ENCODE peak calls at places on chromosomes 7 and 10, in ten cellular contexts. One of them, this sample, is unnamed.
A peak's percentile ranks its signal among the peaks of the same experiment; 100 is the strongest.

GRCh38 chr10:34186013-34186412 is 629.1 kb downstream of the PARD3 start:
- DNase-seq in PC-3: no peak
- DNase-seq in CD8-positive, alpha-beta T cell: no peak
- DNase-seq in right lobe of liver: no peak
- DNase-seq in neural progenitor cell: no peak
- DNase-seq in lower lobe of right lung: no peak
- DNase-seq in dorsolateral prefrontal cortex: no peak
- DNase-seq in HepG2: peak; percentile 43
- DNase-seq in stomach: no peak
- DNase-seq in left ventricle myocardium inferior: no peak
- DNase-seq in this sample: no peak

GRCh38 chr7:120272261-120272895 is 597 bp upstream of the KCND2 start:
- DNase-seq in PC-3: peak; percentile 66
- DNase-seq in CD8-positive, alpha-beta T cell: no peak
- DNase-seq in right lobe of liver: no peak
- DNase-seq in neural progenitor cell: peak; percentile 81
- DNase-seq in lower lobe of right lung: no peak
- DNase-seq in dorsolateral prefrontal cortex: no peak
- DNase-seq in HepG2: peak; percentile 22
- DNase-seq in stomach: no peak
- DNase-seq in left ventricle myocardium inferior: no peak
- DNase-seq in this sample: no peak

GRCh38 chr7:86485842-86486241 is 157.9 kb upstream of the GRM3 start:
- DNase-seq in PC-3: no peak
- DNase-seq in CD8-positive, alpha-beta T cell: no peak
- DNase-seq in right lobe of liver: no peak
- DNase-seq in neural progenitor cell: peak; percentile 28
- DNase-seq in lower lobe of right lung: no peak
- DNase-seq in dorsolateral prefrontal cortex: no peak
- DNase-seq in HepG2: no peak
- DNase-seq in stomach: no peak
- DNase-seq in left ventricle myocardium inferior: no peak
- DNase-seq in this sample: no peak

GRCh38 chr7:5695709-5696345 is 85.6 kb downstream of the RNF216 start:
- DNase-seq in PC-3: no peak
- DNase-seq in CD8-positive, alpha-beta T cell: no peak
- DNase-seq in right lobe of liver: no peak
- DNase-seq in neural progenitor cell: no peak
- DNase-seq in lower lobe of right lung: no peak
- DNase-seq in dorsolateral prefrontal cortex: no peak
- DNase-seq in HepG2: no peak
- DNase-seq in stomach: no peak
- DNase-seq in left ventricle myocardium inferior: no peak
- DNase-seq in this sample: peak; percentile 82

GRCh38 chr7:35646289-35647033 is 48.5 kb downstream of the HERPUD2 start:
- DNase-seq in PC-3: no peak
- DNase-seq in CD8-positive, alpha-beta T cell: no peak
- DNase-seq in right lobe of liver: no peak
- DNase-seq in neural progenitor cell: peak; percentile 14
- DNase-seq in lower lobe of right lung: no peak
- DNase-seq in dorsolateral prefrontal cortex: no peak
- DNase-seq in HepG2: no peak
- DNase-seq in stomach: no peak
- DNase-seq in left ventricle myocardium inferior: no peak
- DNase-seq in this sample: no peak

GRCh38 chr10:101576229-101576863 is 11.7 kb downstream of the POLL start:
- DNase-seq in PC-3: peak; percentile 56
- DNase-seq in CD8-positive, alpha-beta T cell: no peak
- DNase-seq in right lobe of liver: no peak
- DNase-seq in neural progenitor cell: no peak
- DNase-seq in lower lobe of right lung: no peak
- DNase-seq in dorsolateral prefrontal cortex: no peak
- DNase-seq in HepG2: no peak
- DNase-seq in stomach: no peak
- DNase-seq in left ventricle myocardium inferior: no peak
- DNase-seq in this sample: no peak

GRCh38 chr10:87651801-87652200 is 7.9 kb upstream of the PAPSS2 start:
- DNase-seq in PC-3: no peak
- DNase-seq in CD8-positive, alpha-beta T cell: no peak
- DNase-seq in right lobe of liver: no peak
- DNase-seq in neural progenitor cell: peak; percentile 71
- DNase-seq in lower lobe of right lung: no peak
- DNase-seq in dorsolateral prefrontal cortex: no peak
- DNase-seq in HepG2: no peak
- DNase-seq in stomach: no peak
- DNase-seq in left ventricle myocardium inferior: no peak
- DNase-seq in this sample: no peak

GRCh38 chr7:113731571-113731970 is 187.2 kb downstream of the PPP1R3A start:
- DNase-seq in PC-3: no peak
- DNase-seq in CD8-positive, alpha-beta T cell: no peak
- DNase-seq in right lobe of liver: no peak
- DNase-seq in neural progenitor cell: no peak
- DNase-seq in lower lobe of right lung: no peak
- DNase-seq in dorsolateral prefrontal cortex: no peak
- DNase-seq in HepG2: no peak
- DNase-seq in stomach: no peak
- DNase-seq in left ventricle myocardium inferior: no peak
- DNase-seq in this sample: no peak

GRCh38 chr10:35508647-35509046 is 96.5 kb upstream of the GJD4 start:
- DNase-seq in PC-3: no peak
- DNase-seq in CD8-positive, alpha-beta T cell: no peak
- DNase-seq in right lobe of liver: no peak
- DNase-seq in neural progenitor cell: no peak
- DNase-seq in lower lobe of right lung: no peak
- DNase-seq in dorsolateral prefrontal cortex: no peak
- DNase-seq in HepG2: no peak
- DNase-seq in stomach: no peak
- DNase-seq in left ventricle myocardium inferior: no peak
- DNase-seq in this sample: no peak

GRCh38 chr7:70470751-70471150 is 661.2 kb upstream of the GALNT17 start:
- DNase-seq in PC-3: no peak
- DNase-seq in CD8-positive, alpha-beta T cell: no peak
- DNase-seq in right lobe of liver: no peak
- DNase-seq in neural progenitor cell: peak; percentile 16
- DNase-seq in lower lobe of right lung: no peak
- DNase-seq in dorsolateral prefrontal cortex: no peak
- DNase-seq in HepG2: no peak
- DNase-seq in stomach: no peak
- DNase-seq in left ventricle myocardium inferior: no peak
- DNase-seq in this sample: no peak

GRCh38 chr10:66940950-66941349 is 15.1 kb downstream of the LRRTM3 start:
- DNase-seq in PC-3: no peak
- DNase-seq in CD8-positive, alpha-beta T cell: no peak
- DNase-seq in right lobe of liver: no peak
- DNase-seq in neural progenitor cell: no peak
- DNase-seq in lower lobe of right lung: no peak
- DNase-seq in dorsolateral prefrontal cortex: no peak
- DNase-seq in HepG2: no peak
- DNase-seq in stomach: no peak
- DNase-seq in left ventricle myocardium inferior: no peak
- DNase-seq in this sample: no peak

GRCh38 chr7:30093351-30094019 is 41.3 kb upstream of the MTURN start:
- DNase-seq in PC-3: no peak
- DNase-seq in CD8-positive, alpha-beta T cell: no peak
- DNase-seq in right lobe of liver: no peak
- DNase-seq in neural progenitor cell: no peak
- DNase-seq in lower lobe of right lung: no peak
- DNase-seq in dorsolateral prefrontal cortex: no peak
- DNase-seq in HepG2: no peak
- DNase-seq in stomach: no peak
- DNase-seq in left ventricle myocardium inferior: peak; percentile 23
- DNase-seq in this sample: no peak

GRCh38 chr10:45372251-45372951 is 1.6 kb upstream of the ALOX5 start:
- DNase-seq in PC-3: no peak
- DNase-seq in CD8-positive, alpha-beta T cell: no peak
- DNase-seq in right lobe of liver: no peak
- DNase-seq in neural progenitor cell: no peak
- DNase-seq in lower lobe of right lung: no peak
- DNase-seq in dorsolateral prefrontal cortex: no peak
- DNase-seq in HepG2: no peak
- DNase-seq in stomach: no peak
- DNase-seq in left ventricle myocardium inferior: no peak
- DNase-seq in this sample: no peak

GRCh38 chr10:112456533-112456932 is 9.5 kb downstream of the VTI1A start:
- DNase-seq in PC-3: no peak
- DNase-seq in CD8-positive, alpha-beta T cell: no peak
- DNase-seq in right lobe of liver: no peak
- DNase-seq in neural progenitor cell: no peak
- DNase-seq in lower lobe of right lung: no peak
- DNase-seq in dorsolateral prefrontal cortex: no peak
- DNase-seq in HepG2: peak; percentile 9
- DNase-seq in stomach: no peak
- DNase-seq in left ventricle myocardium inferior: no peak
- DNase-seq in this sample: no peak

GRCh38 chr10:118729641-118730258 is 25.0 kb downstream of the CACUL1 start:
- DNase-seq in PC-3: no peak
- DNase-seq in CD8-positive, alpha-beta T cell: no peak
- DNase-seq in right lobe of liver: no peak
- DNase-seq in neural progenitor cell: no peak
- DNase-seq in lower lobe of right lung: no peak
- DNase-seq in dorsolateral prefrontal cortex: no peak
- DNase-seq in HepG2: no peak
- DNase-seq in stomach: no peak
- DNase-seq in left ventricle myocardium inferior: no peak
- DNase-seq in this sample: no peak

GRCh38 chr10:122974034-122974433 is 6.2 kb upstream of the PSTK start:
- DNase-seq in PC-3: no peak
- DNase-seq in CD8-positive, alpha-beta T cell: no peak
- DNase-seq in right lobe of liver: no peak
- DNase-seq in neural progenitor cell: no peak
- DNase-seq in lower lobe of right lung: no peak
- DNase-seq in dorsolateral prefrontal cortex: no peak
- DNase-seq in HepG2: no peak
- DNase-seq in stomach: no peak
- DNase-seq in left ventricle myocardium inferior: no peak
- DNase-seq in this sample: no peak

GRCh38 chr10:47360419-47361040 is 12.4 kb downstream of the RBP3 start:
- DNase-seq in PC-3: no peak
- DNase-seq in CD8-positive, alpha-beta T cell: no peak
- DNase-seq in right lobe of liver: peak; percentile 30
- DNase-seq in neural progenitor cell: no peak
- DNase-seq in lower lobe of right lung: no peak
- DNase-seq in dorsolateral prefrontal cortex: no peak
- DNase-seq in HepG2: no peak
- DNase-seq in stomach: peak; percentile 19
- DNase-seq in left ventricle myocardium inferior: no peak
- DNase-seq in this sample: peak; percentile 57

GRCh38 chr7:63046612-63047011 is 952.0 kb upstream of the ZNF722 start:
- DNase-seq in PC-3: no peak
- DNase-seq in CD8-positive, alpha-beta T cell: no peak
- DNase-seq in right lobe of liver: no peak
- DNase-seq in neural progenitor cell: no peak
- DNase-seq in lower lobe of right lung: no peak
- DNase-seq in dorsolateral prefrontal cortex: no peak
- DNase-seq in HepG2: no peak
- DNase-seq in stomach: no peak
- DNase-seq in left ventricle myocardium inferior: no peak
- DNase-seq in this sample: no peak

GRCh38 chr10:79068203-79068561 is 584 bp upstream of the ZMIZ1 start:
- DNase-seq in PC-3: peak; percentile 63
- DNase-seq in CD8-positive, alpha-beta T cell: peak; percentile 24
- DNase-seq in right lobe of liver: no peak
- DNase-seq in neural progenitor cell: no peak
- DNase-seq in lower lobe of right lung: no peak
- DNase-seq in dorsolateral prefrontal cortex: no peak
- DNase-seq in HepG2: no peak
- DNase-seq in stomach: no peak
- DNase-seq in left ventricle myocardium inferior: no peak
- DNase-seq in this sample: peak; percentile 81

DNA sequence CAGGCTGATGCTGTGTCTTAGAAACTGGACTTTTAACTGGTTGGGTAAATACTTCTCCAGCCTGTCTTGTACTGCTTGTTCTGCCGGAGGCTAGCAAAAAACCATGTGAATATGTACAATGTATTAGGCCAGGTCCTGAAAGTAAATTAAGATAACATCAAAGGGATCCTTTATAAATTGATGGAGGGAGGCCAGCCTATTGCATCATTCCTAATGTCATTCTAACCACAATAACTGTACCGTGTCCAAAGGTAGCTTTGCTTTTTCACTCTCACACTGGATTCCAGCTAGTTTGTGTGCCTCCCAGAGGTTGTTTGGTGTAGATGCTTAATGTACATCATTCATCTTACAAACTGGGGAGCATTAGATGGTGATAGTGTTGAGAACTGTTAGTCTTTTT is 91.2 kb upstream of the SEM1 start:
- DNase-seq in PC-3: peak; percentile 66
- DNase-seq in CD8-positive, alpha-beta T cell: no peak
- DNase-seq in right lobe of liver: peak; percentile 43
- DNase-seq in neural progenitor cell: no peak
- DNase-seq in lower lobe of right lung: no peak
- DNase-seq in dorsolateral prefrontal cortex: no peak
- DNase-seq in HepG2: peak; percentile 81
- DNase-seq in stomach: peak; percentile 29
- DNase-seq in left ventricle myocardium inferior: no peak
- DNase-seq in this sample: no peak
- TF ChIP-seq CTCF in PC-3: peak; percentile 44
- TF ChIP-seq CTCF in CD8-positive, alpha-beta T cell: no peak
- TF ChIP-seq CTCF in right lobe of liver: peak; percentile 30
- TF ChIP-seq CTCF in neural progenitor cell: no peak
- TF ChIP-seq CTCF in lower lobe of right lung: no peak
- TF ChIP-seq CTCF in dorsolateral prefrontal cortex: no peak
- TF ChIP-seq CTCF in HepG2: peak; percentile 56
- TF ChIP-seq CTCF in stomach: no peak
- TF ChIP-seq CTCF in left ventricle myocardium inferior: no peak
- TF ChIP-seq CTCF in this sample: no peak

GRCh38 chr7:101933685-101934084 is 116.3 kb downstream of the CUX1 start:
- DNase-seq in PC-3: no peak
- DNase-seq in CD8-positive, alpha-beta T cell: no peak
- DNase-seq in right lobe of liver: no peak
- DNase-seq in neural progenitor cell: no peak
- DNase-seq in lower lobe of right lung: no peak
- DNase-seq in dorsolateral prefrontal cortex: no peak
- DNase-seq in HepG2: no peak
- DNase-seq in stomach: no peak
- DNase-seq in left ventricle myocardium inferior: no peak
- DNase-seq in this sample: no peak
- H3K4me3 ChIP-seq in PC-3: no peak overlapping the region
- H3K4me3 ChIP-seq in CD8-positive, alpha-beta T cell: no peak overlapping the region
- H3K4me3 ChIP-seq in right lobe of liver: no peak overlapping the region
- H3K4me3 ChIP-seq in neural progenitor cell: no peak overlapping the region
- H3K4me3 ChIP-seq in lower lobe of right lung: no peak overlapping the region
- H3K4me3 ChIP-seq in dorsolateral prefrontal cortex: no peak overlapping the region
- H3K4me3 ChIP-seq in HepG2: no peak overlapping the region
- H3K4me3 ChIP-seq in stomach: no peak overlapping the region
- H3K4me3 ChIP-seq in left ventricle myocardium inferior: no peak overlapping the region
- H3K4me3 ChIP-seq in this sample: no peak overlapping the region

GRCh38 chr10:124035928-124036558 is 57.4 kb downstream of the CHST15 start:
- DNase-seq in PC-3: no peak
- DNase-seq in CD8-positive, alpha-beta T cell: no peak
- DNase-seq in right lobe of liver: no peak
- DNase-seq in neural progenitor cell: no peak
- DNase-seq in lower lobe of right lung: peak; percentile 88
- DNase-seq in dorsolateral prefrontal cortex: no peak
- DNase-seq in HepG2: peak; percentile 96
- DNase-seq in stomach: peak; percentile 61
- DNase-seq in left ventricle myocardium inferior: peak; percentile 33
- DNase-seq in this sample: no peak
- H3K27ac ChIP-seq in PC-3: no peak overlapping the region
- H3K27ac ChIP-seq in CD8-positive, alpha-beta T cell: no peak overlapping the region
- H3K27ac ChIP-seq in right lobe of liver: peak overlapping the region; percentile 28
- H3K27ac ChIP-seq in neural progenitor cell: no peak overlapping the region
- H3K27ac ChIP-seq in lower lobe of right lung: peak overlapping the region; percentile 63
- H3K27ac ChIP-seq in dorsolateral prefrontal cortex: peak overlapping the region; percentile 44
- H3K27ac ChIP-seq in HepG2: peak overlapping the region; percentile 50
- H3K27ac ChIP-seq in stomach: peak overlapping the region; percentile 69
- H3K27ac ChIP-seq in left ventricle myocardium inferior: no peak overlapping the region
- H3K27ac ChIP-seq in this sample: no peak overlapping the region

GRCh38 chr7:100044719-100045118 is 4.9 kb upstream of the ZSCAN21 start:
- DNase-seq in PC-3: peak; percentile 44
- DNase-seq in CD8-positive, alpha-beta T cell: no peak
- DNase-seq in right lobe of liver: peak; percentile 75
- DNase-seq in neural progenitor cell: no peak
- DNase-seq in lower lobe of right lung: no peak
- DNase-seq in dorsolateral prefrontal cortex: peak; percentile 38
- DNase-seq in HepG2: no peak
- DNase-seq in stomach: peak; percentile 72
- DNase-seq in left ventricle myocardium inferior: no peak
- DNase-seq in this sample: no peak
- TF ChIP-seq CTCF in PC-3: peak; percentile 50
- TF ChIP-seq CTCF in CD8-positive, alpha-beta T cell: no peak
- TF ChIP-seq CTCF in right lobe of liver: peak; percentile 39
- TF ChIP-seq CTCF in neural progenitor cell: peak; percentile 4
- TF ChIP-seq CTCF in lower lobe of right lung: no peak
- TF ChIP-seq CTCF in dorsolateral prefrontal cortex: no peak
- TF ChIP-seq CTCF in HepG2: peak; percentile 56
- TF ChIP-seq CTCF in stomach: no peak
- TF ChIP-seq CTCF in left ventricle myocardium inferior: no peak
- TF ChIP-seq CTCF in this sample: no peak

This sample was measured in coronary artery.